ENCODE peak calls at places on chromosomes 6 and 20, in eight cellular contexts. S is progenitor cell of endocrine pancreas; N is GM13976; W is astrocyte of the spinal cord; H is HCT116; Z is CD4-positive, alpha-beta T cell; F is thyroid gland; M is WTC11. X is an unnamed sample.

GRCh38 chr20:47175501-47175900 is 181.0 kb downstream of the ZMYND8 start:
- DNase-seq in M (no peak), F (peak), W (no peak), Z (no peak), S (no peak), N (no peak), H (no peak), X (no peak)

GRCh38 chr6:16059496-16059895 is 69.4 kb upstream of the MYLIP start:
- DNase-seq in Z (no peak), F (no peak), N (no peak), H (no peak), S (no peak), M (peak), W (no peak), X (no peak)

GRCh38 chr6:37709250-37709931 is 11.7 kb upstream of the MDGA1 start:
- DNase-seq in H (no peak), W (no peak), Z (no peak), M (no peak), S (no peak), F (no peak), N (no peak), X (no peak)

GRCh38 chr6:36958775-36959554 is 4.4 kb downstream of the PI16 start:
- DNase-seq in H (no peak), Z (no peak), W (no peak), S (no peak), M (peak), F (no peak), N (no peak), X (no peak)

GRCh38 chr6:82589509-82590206 is 226.0 kb downstream of the TPBG start:
- DNase-seq in M (peak), N (peak), W (peak), Z (no peak), H (peak), S (no peak), F (peak), X (peak)

GRCh38 chr20:50312682-50313187 is 122.1 kb downstream of the CEBPB start:
- DNase-seq in S (no peak), F (peak), W (peak), N (no peak), H (no peak), Z (no peak), M (no peak), X (no peak)

GRCh38 chr20:46407671-46407996 is 1.2 kb upstream of the ELMO2 start:
- DNase-seq in S (no peak), M (no peak), Z (no peak), H (no peak), N (no peak), F (no peak), W (no peak), X (no peak)

GRCh38 chr20:34112600-34113061 is 588 bp upstream of the EIF2S2 start:
- DNase-seq in M (peak), W (no peak), F (peak), S (peak), H (no peak), N (peak), Z (peak), X (peak)

GRCh38 chr6:43636312-43636667 is 650 bp downstream of the MAD2L1BP start:
- DNase-seq in S (no peak), N (no peak), Z (no peak), H (no peak), F (no peak), W (no peak), M (no peak), X (no peak)

GRCh38 chr20:37383229-37383989 is 37.5 kb downstream of the SRC start:
- DNase-seq in H (peak), Z (no peak), F (no peak), S (no peak), W (peak), N (no peak), M (no peak), X (no peak)

GRCh38 chr6:114844359-114844758 is 501.5 kb upstream of the HS3ST5 start:
- DNase-seq in Z (no peak), S (no peak), H (no peak), M (no peak), F (no peak), W (no peak), N (no peak), X (no peak)

DNA sequence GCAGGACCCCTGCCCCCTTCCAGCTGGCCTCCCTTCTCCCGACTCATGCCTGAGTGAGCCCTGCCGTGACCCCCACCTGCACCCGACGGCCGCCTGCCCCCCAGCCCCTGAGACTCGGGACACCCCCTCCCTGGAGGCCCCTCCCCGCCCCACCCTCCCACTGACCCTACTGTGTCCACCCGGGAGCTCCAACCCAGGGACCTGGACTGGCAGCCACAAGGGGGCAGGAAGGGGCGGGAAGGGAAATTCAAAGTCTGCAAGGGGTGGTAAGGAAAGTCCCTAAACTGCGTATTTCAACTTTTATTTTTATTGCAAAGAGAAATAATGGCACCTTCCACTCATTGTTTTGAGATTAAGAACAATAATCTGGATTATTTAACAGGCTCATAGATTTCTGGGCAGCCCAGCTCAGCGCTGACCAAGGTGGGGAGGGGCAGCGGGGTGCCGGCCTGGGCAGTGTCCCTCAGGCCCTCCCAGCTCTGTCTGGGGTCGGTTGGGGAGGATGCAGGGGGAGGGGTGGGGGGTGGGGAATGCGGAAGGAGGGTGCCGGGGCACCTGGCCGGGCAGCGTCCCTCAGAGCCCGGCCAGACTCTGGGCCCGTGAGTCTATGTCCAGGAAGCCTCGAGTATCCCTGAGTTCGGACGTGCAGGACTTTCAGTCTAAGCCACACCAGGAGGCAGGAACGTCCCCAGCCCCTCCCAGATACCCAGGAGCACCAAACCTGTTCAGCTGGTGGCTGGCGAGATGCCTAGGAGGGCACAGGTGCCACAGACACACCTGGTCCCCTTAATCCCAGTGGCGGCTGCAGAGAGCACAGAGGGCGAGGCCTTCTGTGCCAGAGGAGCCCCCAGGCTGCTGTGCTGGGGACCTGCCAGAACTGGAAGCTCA is 1.3 kb upstream of the PTK6 start:
- DNase-seq in M (peak), Z (peak), N (peak), S (no peak), H (no peak), F (peak), W (no peak), X (no peak)
- TF ChIP-seq CTCF in M (peak), Z (peak), N (peak), S (no peak), H (no peak), F (no peak), W (no peak), X (peak)

DNA sequence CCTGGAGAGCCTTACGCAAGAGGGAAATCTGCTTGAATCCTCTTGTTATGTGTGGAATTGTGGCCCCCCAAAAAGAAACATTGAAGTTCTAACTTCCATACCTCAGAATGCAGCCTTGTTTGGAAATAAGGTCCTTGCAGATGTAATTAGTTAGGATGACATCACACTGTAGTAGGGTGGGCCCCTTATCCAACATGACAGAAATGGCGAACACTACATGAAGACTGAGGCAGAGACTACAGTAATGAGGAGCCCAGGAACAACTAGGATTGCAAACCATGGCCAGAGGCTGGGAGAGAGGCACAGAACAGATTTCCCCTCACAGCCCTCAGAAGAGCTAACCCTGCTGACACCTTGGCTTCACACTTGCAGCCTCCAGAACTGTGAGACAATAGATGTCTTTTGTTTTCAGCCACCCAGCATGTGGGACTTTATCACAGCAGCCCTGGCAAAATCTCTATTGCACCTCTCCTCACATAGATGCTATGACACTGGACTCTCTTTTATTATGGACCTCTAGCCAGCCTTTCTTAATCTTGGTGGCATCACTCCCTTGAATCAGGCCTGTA is 29.8 kb downstream of the HIVEP2 start:
- DNase-seq in M (no peak), S (no peak), W (no peak), N (no peak), H (no peak), Z (no peak), F (no peak), X (no peak)
- TF ChIP-seq CTCF in M (no peak), S (no peak), W (no peak), N (no peak), H (no peak), Z (no peak), F (no peak), X (no peak)

GRCh38 chr6:72217626-72218025 is 331.3 kb downstream of the RIMS1 start:
- DNase-seq in S (no peak), W (no peak), M (no peak), Z (no peak), F (no peak), H (no peak), N (no peak), X (no peak)

GRCh38 chr6:72216222-72217106 is 330.1 kb downstream of the RIMS1 start:
- DNase-seq in S (no peak), N (no peak), H (no peak), F (no peak), Z (no peak), W (no peak), M (no peak), X (no peak)

GRCh38 chr6:72219536-72219935 is 333.2 kb downstream of the RIMS1 start:
- DNase-seq in W (no peak), M (no peak), H (no peak), Z (no peak), S (no peak), N (no peak), F (no peak), X (no peak)

GRCh38 chr6:72212686-72213085 is 326.3 kb downstream of the RIMS1 start:
- DNase-seq in F (no peak), Z (no peak), N (no peak), S (no peak), H (no peak), M (no peak), W (no peak), X (no peak)

GRCh38 chr6:72218125-72218524 is 331.8 kb downstream of the RIMS1 start:
- DNase-seq in N (peak), W (peak), M (peak), H (peak), Z (no peak), F (peak), S (peak), X (peak)
- TF ChIP-seq CTCF in N (no peak), W (peak), M (peak), H (peak), Z (no peak), F (no peak), S (peak), X (peak)

DNA sequence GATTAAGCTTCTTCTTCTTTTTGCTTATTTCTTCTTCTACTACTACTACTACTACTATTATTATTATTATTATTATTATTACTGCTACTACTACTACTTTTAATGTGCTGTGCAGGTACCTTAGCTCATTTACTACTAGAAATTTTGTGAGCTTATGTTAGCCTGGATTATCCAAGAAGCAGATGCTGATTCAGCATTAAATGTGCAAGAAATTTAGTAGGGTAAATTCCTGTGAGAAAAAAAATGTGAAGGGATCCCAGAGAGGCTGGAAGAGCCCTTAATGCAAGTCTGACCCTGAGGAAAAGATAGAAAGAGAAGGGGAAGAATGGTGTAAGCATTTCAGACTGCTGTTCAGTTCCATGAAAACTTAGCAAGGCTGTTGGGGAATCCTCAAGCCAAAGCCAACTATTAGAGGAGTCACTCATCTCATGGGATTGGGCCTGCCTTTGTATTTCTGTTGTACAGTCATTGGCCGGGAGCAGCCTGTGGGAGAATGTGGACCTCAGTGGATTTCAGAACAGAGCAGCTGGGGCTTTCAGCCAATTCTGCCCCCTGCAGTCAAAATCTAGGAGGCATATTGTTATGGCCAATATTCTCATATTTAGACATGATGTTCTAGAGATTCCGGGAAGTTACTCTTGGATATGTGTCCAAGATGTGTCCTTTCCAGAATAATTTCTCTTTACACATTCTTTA is 37.2 kb upstream of the TSPYL1 start:
- DNase-seq in M (no peak), H (no peak), F (peak), Z (no peak), S (no peak), W (no peak), N (no peak), X (no peak)
- TF ChIP-seq CTCF in M (no peak), H (peak), F (no peak), Z (no peak), S (peak), W (no peak), N (no peak), X (no peak)

DNA sequence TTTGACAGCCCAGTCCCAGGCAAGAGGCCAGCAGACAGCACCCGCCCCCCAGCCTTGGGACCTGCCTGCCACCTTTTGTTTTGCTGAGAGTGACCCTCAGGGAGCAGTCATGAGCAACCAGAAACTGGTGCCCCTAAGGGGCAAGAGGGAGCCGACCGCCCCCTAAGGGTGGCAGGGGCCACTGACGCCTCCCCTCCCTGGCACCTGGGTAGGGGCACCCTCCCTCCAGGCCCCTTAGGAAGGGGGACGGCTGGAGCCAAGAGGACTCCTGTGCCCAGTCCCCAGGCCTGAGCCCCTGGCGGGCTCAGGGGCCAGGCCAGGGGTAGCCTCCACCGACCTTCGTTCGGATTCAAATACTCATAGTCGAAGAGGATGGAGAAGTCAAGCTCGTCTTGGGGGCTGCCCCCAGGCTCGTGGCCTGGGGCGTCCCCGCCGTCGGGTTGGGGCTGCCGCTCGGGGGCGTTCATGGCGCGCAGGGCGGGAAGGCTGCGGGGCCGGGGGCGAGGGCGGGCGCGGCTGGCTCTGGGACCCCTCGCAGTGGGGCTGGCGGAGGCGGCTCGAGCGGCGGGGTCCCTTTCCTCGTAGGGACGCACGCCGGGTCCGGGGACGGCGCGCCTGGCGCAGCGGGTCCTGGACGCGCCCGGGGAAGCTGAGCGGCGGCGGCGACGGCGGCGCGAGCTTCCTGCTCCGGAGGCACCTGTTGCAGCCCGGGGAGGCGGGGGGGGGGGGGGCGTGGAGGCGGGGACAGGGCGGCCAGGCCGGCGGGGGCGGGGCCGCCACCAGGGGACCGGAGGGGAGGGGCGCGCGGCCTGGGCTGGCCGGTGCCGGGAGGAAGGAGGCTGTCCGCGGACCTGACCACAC is at the start of gene NFATC2:
- DNase-seq in Z (peak), M (peak), S (peak), F (peak), N (peak), H (no peak), W (no peak), X (peak)
- TF ChIP-seq CTCF in Z (peak), M (no peak), S (peak), F (peak), N (peak), H (peak), W (no peak), X (peak)

GRCh38 chr6:156659317-156660198 is 117.6 kb upstream of the ARID1B start:
- DNase-seq in Z (no peak), F (no peak), N (peak), H (no peak), W (no peak), S (no peak), M (no peak), X (no peak)

GRCh38 chr6:156658186-156658585 is 119.0 kb upstream of the ARID1B start:
- DNase-seq in H (no peak), N (no peak), M (no peak), W (peak), S (no peak), Z (no peak), F (no peak), X (no peak)

GRCh38 chr6:156658596-156659316 is 118.4 kb upstream of the ARID1B start:
- DNase-seq in Z (no peak), N (no peak), W (no peak), S (no peak), F (no peak), M (no peak), H (no peak), X (no peak)

GRCh38 chr6:156660389-156660788 is 116.8 kb upstream of the ARID1B start:
- DNase-seq in M (no peak), S (no peak), F (no peak), Z (no peak), W (no peak), H (no peak), N (no peak), X (no peak)

DNA sequence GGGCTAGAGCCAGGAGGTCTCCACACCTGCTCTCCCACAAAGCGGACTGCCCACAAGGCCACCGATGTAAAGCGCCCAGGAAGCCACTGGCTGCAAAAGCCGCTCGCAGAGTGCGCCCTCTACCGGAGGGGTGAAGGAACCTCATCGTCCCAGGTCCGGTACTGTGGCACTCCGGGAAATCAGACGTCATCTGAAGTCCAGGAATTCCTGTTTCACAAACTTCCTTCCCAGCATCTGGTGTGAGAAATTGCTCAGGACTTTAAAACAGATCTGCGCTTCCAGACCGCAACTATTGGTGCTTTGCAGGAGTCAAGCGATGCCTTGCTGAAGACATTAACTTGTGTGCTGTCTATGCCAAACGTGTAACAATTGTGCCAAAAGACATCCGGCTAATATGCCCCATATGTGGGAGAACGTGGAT is 115.1 kb upstream of the ARID1B start:
- DNase-seq in S (peak), N (no peak), W (no peak), M (peak), Z (no peak), H (peak), F (no peak), X (peak)
- TF ChIP-seq CTCF in S (peak), N (no peak), W (peak), M (peak), Z (no peak), H (peak), F (no peak), X (peak)

GRCh38 chr6:40536442-40536841 is 50.7 kb downstream of the LRFN2 start:
- DNase-seq in H (no peak), S (no peak), W (no peak), Z (no peak), M (peak), F (peak), N (no peak), X (no peak)
- TF ChIP-seq CTCF in H (peak), S (peak), W (peak), Z (no peak), M (no peak), F (peak), N (no peak), X (no peak)

GRCh38 chr6:136158398-136158797 is 91.7 kb downstream of the MTFR2 start:
- DNase-seq in F (peak), M (no peak), H (no peak), S (no peak), W (peak), Z (no peak), N (no peak), X (no peak)
- TF ChIP-seq CTCF in F (no peak), M (no peak), H (no peak), S (no peak), W (no peak), Z (no peak), N (no peak), X (no peak)

GRCh38 chr6:2667617-2668016 is 83.1 kb downstream of the MYLK4 start:
- DNase-seq in F (no peak), S (no peak), Z (no peak), W (no peak), H (no peak), M (no peak), N (no peak), X (no peak)

GRCh38 chr6:2674857-2675256 is 75.9 kb downstream of the MYLK4 start:
- DNase-seq in S (no peak), W (no peak), M (no peak), N (no peak), Z (no peak), F (no peak), H (no peak), X (no peak)

GRCh38 chr6:2666906-2667575 is 83.7 kb downstream of the MYLK4 start:
- DNase-seq in H (no peak), W (no peak), Z (no peak), F (no peak), S (no peak), N (no peak), M (no peak), X (no peak)

GRCh38 chr6:2665169-2666070 is 85.3 kb downstream of the MYLK4 start:
- DNase-seq in M (no peak), N (no peak), Z (no peak), W (peak), H (no peak), S (no peak), F (no peak), X (no peak)

DNA sequence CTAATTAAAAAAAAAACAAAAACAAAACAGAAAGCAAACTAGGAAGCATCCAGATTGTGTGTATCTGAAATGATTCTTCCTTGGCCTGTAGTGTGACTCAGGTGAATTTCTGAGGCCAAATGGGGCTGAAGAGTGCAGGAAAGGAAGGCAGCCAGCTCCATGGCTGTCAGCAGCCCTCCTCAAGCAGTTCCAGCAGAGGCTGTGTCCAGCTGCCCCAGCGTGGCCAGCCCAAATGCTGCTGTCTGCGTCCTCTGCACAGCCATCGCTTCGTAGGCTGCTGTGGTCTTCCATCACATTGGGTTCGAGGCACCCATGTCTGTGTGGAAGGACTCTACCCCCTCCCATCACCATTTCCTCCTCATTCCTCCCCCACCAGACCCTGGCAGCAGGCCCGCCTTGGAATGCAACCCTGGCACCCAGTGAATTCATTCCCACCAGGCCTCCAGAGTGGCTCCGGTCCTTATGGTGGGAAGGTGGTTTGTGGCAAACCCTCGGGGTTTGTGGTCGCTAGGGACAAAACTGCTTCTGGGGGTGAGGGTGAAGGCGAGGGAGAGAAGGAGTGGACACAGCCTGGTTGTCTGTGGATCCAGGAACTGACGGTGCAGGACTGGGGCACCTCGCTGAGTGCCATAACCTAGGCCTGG is 81.5 kb downstream of the MYLK4 start:
- DNase-seq in W (no peak), Z (no peak), H (no peak), N (no peak), F (no peak), M (no peak), S (no peak), X (no peak)
- TF ChIP-seq CTCF in W (no peak), Z (no peak), H (no peak), N (no peak), F (no peak), M (no peak), S (no peak), X (no peak)